ENCODE peak calls at places on chromosomes 12 and 14, in five cellular contexts. One of them, this sample, is unnamed.

GRCh38 chr12:46214668-46215429 is 54.0 kb downstream of the SLC38A1 start:
- DNase-seq in NB4: peak; percentile 19
- DNase-seq in epithelial cell of esophagus: no peak
- DNase-seq in naive thymus-derived CD4-positive, alpha-beta T cell: peak; percentile 73
- DNase-seq in HFF-Myc: no peak
- DNase-seq in this sample: peak; percentile 79

GRCh38 chr12:6229224-6229748 is 29.1 kb downstream of the CD9 start:
- DNase-seq in epithelial cell of esophagus: peak; percentile 79
- DNase-seq in NB4: peak; percentile 47
- DNase-seq in HFF-Myc: no peak
- DNase-seq in naive thymus-derived CD4-positive, alpha-beta T cell: no peak
- DNase-seq in this sample: no peak

GRCh38 chr12:32595251-32595650 is 83.8 kb upstream of the DNM1L start:
- DNase-seq in epithelial cell of esophagus: no peak
- DNase-seq in naive thymus-derived CD4-positive, alpha-beta T cell: no peak
- DNase-seq in HFF-Myc: peak; percentile 74
- DNase-seq in NB4: no peak
- DNase-seq in this sample: no peak

GRCh38 chr12:92075425-92075891 is 70.2 kb downstream of the BTG1 start:
- DNase-seq in HFF-Myc: no peak
- DNase-seq in epithelial cell of esophagus: peak; percentile 63
- DNase-seq in naive thymus-derived CD4-positive, alpha-beta T cell: no peak
- DNase-seq in NB4: no peak
- DNase-seq in this sample: no peak

GRCh38 chr12:115752151-115752550 is 525.3 kb downstream of the MED13L start:
- DNase-seq in epithelial cell of esophagus: no peak
- DNase-seq in HFF-Myc: no peak
- DNase-seq in NB4: no peak
- DNase-seq in naive thymus-derived CD4-positive, alpha-beta T cell: no peak
- DNase-seq in this sample: no peak

GRCh38 chr12:45655186-45655585 is 74.3 kb upstream of the ARID2 start:
- DNase-seq in epithelial cell of esophagus: peak; percentile 71
- DNase-seq in naive thymus-derived CD4-positive, alpha-beta T cell: no peak
- DNase-seq in HFF-Myc: no peak
- DNase-seq in NB4: peak; percentile 41
- DNase-seq in this sample: peak; percentile 77

GRCh38 chr14:55964081-55964480 is 154.1 kb upstream of the PELI2 start:
- DNase-seq in naive thymus-derived CD4-positive, alpha-beta T cell: no peak
- DNase-seq in epithelial cell of esophagus: no peak
- DNase-seq in HFF-Myc: no peak
- DNase-seq in NB4: peak; percentile 4
- DNase-seq in this sample: no peak

GRCh38 chr14:34781242-34781641 is 66.8 kb upstream of the CFL2 start:
- DNase-seq in epithelial cell of esophagus: peak; percentile 91
- DNase-seq in HFF-Myc: peak; percentile 41
- DNase-seq in naive thymus-derived CD4-positive, alpha-beta T cell: no peak
- DNase-seq in NB4: peak; percentile 11
- DNase-seq in this sample: no peak

GRCh38 chr12:110590806-110591326 is 7.7 kb upstream of the PPTC7 start:
- DNase-seq in NB4: peak; percentile 39
- DNase-seq in HFF-Myc: no peak
- DNase-seq in naive thymus-derived CD4-positive, alpha-beta T cell: no peak
- DNase-seq in epithelial cell of esophagus: no peak
- DNase-seq in this sample: no peak

GRCh38 chr12:3594966-3595365 is 104.0 kb downstream of the PRMT8 start:
- DNase-seq in NB4: no peak
- DNase-seq in HFF-Myc: no peak
- DNase-seq in epithelial cell of esophagus: no peak
- DNase-seq in naive thymus-derived CD4-positive, alpha-beta T cell: no peak
- DNase-seq in this sample: no peak

GRCh38 chr12:68480526-68480925 is 130.2 kb upstream of the RAP1B start:
- DNase-seq in naive thymus-derived CD4-positive, alpha-beta T cell: no peak
- DNase-seq in HFF-Myc: no peak
- DNase-seq in NB4: no peak
- DNase-seq in epithelial cell of esophagus: no peak
- DNase-seq in this sample: no peak

GRCh38 chr14:63677891-63678379 is 36.3 kb upstream of the WDR89 start:
- DNase-seq in NB4: peak; percentile 48
- DNase-seq in epithelial cell of esophagus: peak; percentile 14
- DNase-seq in naive thymus-derived CD4-positive, alpha-beta T cell: no peak
- DNase-seq in HFF-Myc: peak; percentile 61
- DNase-seq in this sample: peak; percentile 73

GRCh38 chr12:76799362-76799761 is 35.4 kb downstream of the ZDHHC17 start:
- DNase-seq in NB4: no peak
- DNase-seq in naive thymus-derived CD4-positive, alpha-beta T cell: no peak
- DNase-seq in epithelial cell of esophagus: peak; percentile 79
- DNase-seq in HFF-Myc: no peak
- DNase-seq in this sample: no peak

GRCh38 chr12:76804435-76804976 is 40.6 kb downstream of the ZDHHC17 start:
- DNase-seq in epithelial cell of esophagus: no peak
- DNase-seq in naive thymus-derived CD4-positive, alpha-beta T cell: no peak
- DNase-seq in NB4: peak; percentile 19
- DNase-seq in HFF-Myc: no peak
- DNase-seq in this sample: no peak

GRCh38 chr12:76798864-76799263 is 34.9 kb downstream of the ZDHHC17 start:
- DNase-seq in epithelial cell of esophagus: no peak
- DNase-seq in HFF-Myc: no peak
- DNase-seq in naive thymus-derived CD4-positive, alpha-beta T cell: no peak
- DNase-seq in NB4: no peak
- DNase-seq in this sample: no peak

GRCh38 chr12:76802060-76802459 is 38.1 kb downstream of the ZDHHC17 start:
- DNase-seq in NB4: no peak
- DNase-seq in naive thymus-derived CD4-positive, alpha-beta T cell: no peak
- DNase-seq in epithelial cell of esophagus: no peak
- DNase-seq in HFF-Myc: no peak
- DNase-seq in this sample: no peak
- H3K4me3 ChIP-seq in NB4: no peak overlapping the region
- H3K4me3 ChIP-seq in naive thymus-derived CD4-positive, alpha-beta T cell: no peak overlapping the region
- H3K4me3 ChIP-seq in epithelial cell of esophagus: no peak overlapping the region
- H3K4me3 ChIP-seq in HFF-Myc: no peak overlapping the region
- H3K4me3 ChIP-seq in this sample: no peak overlapping the region

GRCh38 chr14:58171090-58171489 is 19.1 kb upstream of the ARMH4 start:
- DNase-seq in NB4: peak; percentile 85
- DNase-seq in naive thymus-derived CD4-positive, alpha-beta T cell: no peak
- DNase-seq in HFF-Myc: peak; percentile 75
- DNase-seq in epithelial cell of esophagus: peak; percentile 91
- DNase-seq in this sample: peak; percentile 64
- H3K4me3 ChIP-seq in NB4: no peak overlapping the region
- H3K4me3 ChIP-seq in naive thymus-derived CD4-positive, alpha-beta T cell: no peak overlapping the region
- H3K4me3 ChIP-seq in HFF-Myc: no peak overlapping the region
- H3K4me3 ChIP-seq in epithelial cell of esophagus: no peak overlapping the region
- H3K4me3 ChIP-seq in this sample: no peak overlapping the region

DNA sequence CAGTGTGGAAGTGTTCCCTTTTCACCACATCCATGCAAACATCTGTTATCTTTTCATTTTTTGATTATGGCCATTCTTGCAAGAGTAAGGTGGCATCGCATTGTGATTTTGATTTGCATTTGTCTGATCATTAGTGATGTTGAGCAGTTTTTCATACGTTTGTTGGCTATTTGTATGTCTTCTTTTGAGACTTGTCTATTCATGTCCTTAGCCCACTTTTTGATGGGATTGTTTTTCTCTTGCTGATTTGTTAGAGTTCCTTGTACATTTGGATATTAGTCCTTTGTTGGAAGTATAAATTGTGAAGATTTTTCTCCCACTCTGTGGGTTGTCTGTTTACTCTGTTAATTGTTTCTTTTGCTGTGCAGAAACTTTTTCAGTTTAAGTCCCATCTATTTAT is 244.5 kb upstream of the PRICKLE1 start:
- DNase-seq in HFF-Myc: no peak
- DNase-seq in epithelial cell of esophagus: no peak
- DNase-seq in naive thymus-derived CD4-positive, alpha-beta T cell: no peak
- DNase-seq in NB4: no peak
- DNase-seq in this sample: no peak
- H3K4me3 ChIP-seq in HFF-Myc: no peak overlapping the region
- H3K4me3 ChIP-seq in epithelial cell of esophagus: no peak overlapping the region
- H3K4me3 ChIP-seq in naive thymus-derived CD4-positive, alpha-beta T cell: no peak overlapping the region
- H3K4me3 ChIP-seq in NB4: no peak overlapping the region
- H3K4me3 ChIP-seq in this sample: no peak overlapping the region

GRCh38 chr12:120235369-120236123 is 30.0 kb downstream of the PXN start:
- DNase-seq in naive thymus-derived CD4-positive, alpha-beta T cell: no peak
- DNase-seq in NB4: no peak
- DNase-seq in HFF-Myc: no peak
- DNase-seq in epithelial cell of esophagus: no peak
- DNase-seq in this sample: no peak
- H3K4me3 ChIP-seq in naive thymus-derived CD4-positive, alpha-beta T cell: no peak overlapping the region
- H3K4me3 ChIP-seq in NB4: no peak overlapping the region
- H3K4me3 ChIP-seq in HFF-Myc: no peak overlapping the region
- H3K4me3 ChIP-seq in epithelial cell of esophagus: no peak overlapping the region
- H3K4me3 ChIP-seq in this sample: no peak overlapping the region

DNA sequence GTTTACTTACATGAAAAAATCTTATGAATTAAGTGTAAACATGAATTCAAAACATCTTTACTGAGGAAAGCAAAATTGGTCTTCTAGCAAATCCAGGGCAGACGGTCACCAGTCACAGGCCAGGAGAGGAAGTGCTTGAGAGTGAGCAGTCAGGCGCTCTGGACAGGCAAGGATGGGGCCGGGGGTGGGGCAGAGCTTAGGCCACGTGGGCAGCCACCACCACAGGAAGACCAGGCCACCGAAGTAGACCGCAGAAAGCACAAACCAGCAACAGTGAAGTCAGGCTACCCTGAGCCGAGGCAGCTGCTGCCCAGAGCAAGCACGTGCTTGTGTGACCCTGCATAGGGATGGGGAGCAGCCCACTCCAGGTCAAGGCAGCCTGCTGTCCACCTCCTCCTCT is 33.5 kb downstream of the SLC6A12 start:
- DNase-seq in naive thymus-derived CD4-positive, alpha-beta T cell: no peak
- DNase-seq in HFF-Myc: no peak
- DNase-seq in NB4: peak; percentile 89
- DNase-seq in epithelial cell of esophagus: no peak
- DNase-seq in this sample: no peak
- H3K4me3 ChIP-seq in naive thymus-derived CD4-positive, alpha-beta T cell: no peak overlapping the region
- H3K4me3 ChIP-seq in HFF-Myc: no peak overlapping the region
- H3K4me3 ChIP-seq in NB4: no peak overlapping the region
- H3K4me3 ChIP-seq in epithelial cell of esophagus: no peak overlapping the region
- H3K4me3 ChIP-seq in this sample: no peak overlapping the region

DNA sequence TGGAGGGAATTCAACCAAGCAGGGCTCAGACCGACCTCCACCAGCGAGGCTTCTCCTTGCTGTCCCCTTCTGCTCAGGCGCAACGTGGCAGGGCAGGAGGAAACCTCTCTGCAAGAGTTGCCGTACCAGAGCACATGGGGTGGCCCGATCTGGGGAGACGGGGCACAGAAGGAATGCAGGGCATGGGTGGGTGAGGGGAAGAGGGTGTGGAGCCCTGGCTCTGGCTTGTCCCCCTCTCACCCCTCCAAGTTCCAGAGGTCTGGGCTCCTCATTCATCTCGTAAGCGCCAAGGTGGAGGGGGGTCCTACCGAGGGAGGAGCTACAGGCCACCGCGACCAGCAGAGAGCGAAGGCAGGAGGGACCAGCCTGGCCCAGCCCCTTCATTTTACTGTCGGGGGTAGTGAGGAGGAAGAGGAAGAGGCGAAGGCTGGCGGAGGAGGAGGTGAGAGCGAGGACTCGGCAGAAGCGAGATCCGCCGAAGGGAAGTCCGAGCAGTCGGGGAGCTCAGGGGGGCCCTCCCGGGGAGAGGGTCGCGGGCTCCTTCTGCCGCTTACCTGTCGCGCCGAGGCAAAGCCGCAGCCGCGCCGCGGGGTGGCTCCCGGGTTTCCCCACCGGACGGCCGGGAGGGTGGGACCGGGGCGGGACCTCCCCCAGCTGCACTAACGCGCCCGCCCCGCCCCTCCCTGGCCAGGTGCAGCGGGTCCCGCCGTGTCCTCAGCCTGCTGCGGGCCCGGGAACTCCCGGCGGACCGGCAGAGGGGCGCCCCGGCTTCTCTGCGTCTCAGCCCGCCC is at the start of gene GALNT6:
- DNase-seq in NB4: peak; percentile 82
- DNase-seq in naive thymus-derived CD4-positive, alpha-beta T cell: peak; percentile 74
- DNase-seq in HFF-Myc: no peak
- DNase-seq in epithelial cell of esophagus: peak; percentile 67
- DNase-seq in this sample: peak; percentile 55
- H3K4me3 ChIP-seq in NB4: peak within 1 kb of the TSS; percentile 68
- H3K4me3 ChIP-seq in naive thymus-derived CD4-positive, alpha-beta T cell: peak within 1 kb of the TSS; percentile 67
- H3K4me3 ChIP-seq in HFF-Myc: peak within 1 kb of the TSS; percentile 51
- H3K4me3 ChIP-seq in epithelial cell of esophagus: peak within 1 kb of the TSS; percentile 50
- H3K4me3 ChIP-seq in this sample: peak within 1 kb of the TSS; percentile 76

This sample was measured in Jurkat, Clone E6-1.